ENCODE peak calls at places on chromosomes 6 and 20, in four cellular contexts. W is HuH-7.5, B is M059J, G is B cell. E is an unnamed sample.
A peak's percentile ranks its signal among the peaks of the same experiment; 100 is the strongest.

GRCh38 chr6:38631186-38631783 is 8.4 kb downstream of the BTBD9 start:
- DNase-seq in W (no peak), B (no peak), G (no peak), E (no peak)

GRCh38 chr6:159756508-159756907 is 5.3 kb upstream of the ACAT2 start:
- DNase-seq in W (no peak), B (no peak), G (no peak), E (no peak)

GRCh38 chr20:2101057-2101934 is at the start of gene STK35:
- DNase-seq in W (peak; percentile 90), B (no peak), G (no peak), E (peak; percentile 96)

GRCh38 chr6:119349041-119349340 is 570 bp downstream of the MAN1A1 start:
- DNase-seq in W (no peak), B (no peak), G (no peak), E (no peak)

GRCh38 chr6:149032599-149033405 is 284.7 kb upstream of the TAB2 start:
- DNase-seq in W (no peak), B (peak; percentile 99), G (no peak), E (peak; percentile 38)

GRCh38 chr6:102763886-102764285 is 1370.4 kb downstream of the GRIK2 start:
- DNase-seq in W (no peak), B (no peak), G (no peak), E (no peak)

GRCh38 chr20:22402550-22402949 is 181.8 kb downstream of the FOXA2 start:
- DNase-seq in W (no peak), B (no peak), G (no peak), E (no peak)

GRCh38 chr6:83108378-83108777 is 40.9 kb downstream of the DOP1A start:
- DNase-seq in W (no peak), B (no peak), G (no peak), E (no peak)

GRCh38 chr20:45822863-45823262 is 4.2 kb downstream of the TNNC2 start:
- DNase-seq in W (no peak), B (peak; percentile 69), G (no peak), E (no peak)

GRCh38 chr6:96923871-96924493 is 546 bp upstream of the KLHL32 start:
- DNase-seq in W (no peak), B (peak; percentile 6), G (no peak), E (no peak)

GRCh38 chr20:33677991-33678431 is 3.8 kb upstream of the NECAB3 start:
- DNase-seq in W (no peak), B (no peak), G (no peak), E (no peak)

GRCh38 chr6:112156694-112157093 is 69.3 kb downstream of the FAM229B start:
- DNase-seq in W (no peak), B (no peak), G (no peak), E (no peak)